ENCODE peak calls at places on chromosomes 13 and 19, in eight cellular contexts. G is fibroblast of lung, W is Panc1, K is lower lobe of right lung, Y is foreskin fibroblast, O is suprapubic skin, L is neural progenitor cell, C is glutamatergic neuron. J is an unnamed sample.

GRCh38 chr13:46735425-46735824 is 61.5 kb downstream of the ESD start:
- DNase-seq in G (no peak), W (no peak), K (no peak), Y (no peak), O (no peak), L (no peak), C (no peak), J (no peak)

GRCh38 chr13:39483326-39483725 is 119.7 kb downstream of the LHFPL6 start:
- DNase-seq in G (no peak), W (no peak), K (no peak), Y (no peak), O (no peak), L (no peak), C (no peak), J (no peak)

GRCh38 chr13:107730835-107731234 is 484.5 kb downstream of the LIG4 start:
- DNase-seq in G (peak), W (no peak), K (no peak), Y (no peak), O (no peak), L (no peak), C (no peak), J (no peak)

GRCh38 chr19:8577247-8577646 is at the start of gene MYO1F:
- DNase-seq in G (no peak), W (no peak), K (peak), Y (no peak), O (no peak), L (no peak), C (no peak), J (no peak)

GRCh38 chr19:40982594-40983101 is 8.4 kb upstream of the CYP2B6 start:
- DNase-seq in G (peak), W (no peak), K (no peak), Y (peak), O (no peak), L (no peak), C (no peak), J (no peak)

GRCh38 chr13:76965759-76966421 is 17.6 kb downstream of the ACOD1 start:
- DNase-seq in G (peak), W (no peak), K (no peak), Y (peak), O (no peak), L (no peak), C (no peak), J (no peak)

GRCh38 chr13:23810842-23811241 is 78.4 kb downstream of the MIPEP start:
- DNase-seq in G (no peak), W (no peak), K (no peak), Y (no peak), O (no peak), L (no peak), C (no peak), J (no peak)

GRCh38 chr13:23806874-23807522 is 82.2 kb downstream of the MIPEP start:
- DNase-seq in G (no peak), W (no peak), K (no peak), Y (no peak), O (no peak), L (no peak), C (no peak), J (no peak)

GRCh38 chr19:46441775-46442332 is 13.1 kb upstream of the PNMA8C start:
- DNase-seq in G (no peak), W (no peak), K (no peak), Y (no peak), O (no peak), L (no peak), C (no peak), J (no peak)

GRCh38 chr19:51071006-51071405 is 6.1 kb upstream of the KLK13 start:
- DNase-seq in G (no peak), W (no peak), K (no peak), Y (no peak), O (no peak), L (no peak), C (no peak), J (no peak)

GRCh38 chr19:4372630-4373367 is 27.5 kb downstream of the SH3GL1 start:
- DNase-seq in G (no peak), W (no peak), K (no peak), Y (no peak), O (no peak), L (no peak), C (no peak), J (no peak)

GRCh38 chr19:2542341-2543069 is 66.6 kb downstream of the GADD45B start:
- DNase-seq in G (peak), W (no peak), K (peak), Y (no peak), O (no peak), L (no peak), C (no peak), J (peak)

GRCh38 chr13:26300140-26300539 is 46.2 kb downstream of the CDK8 start:
- DNase-seq in G (peak), W (no peak), K (no peak), Y (peak), O (no peak), L (no peak), C (no peak), J (peak)

GRCh38 chr19:29681422-29682235 is 16.4 kb downstream of the PLEKHF1 start:
- DNase-seq in G (peak), W (no peak), K (no peak), Y (no peak), O (no peak), L (no peak), C (no peak), J (no peak)

GRCh38 chr19:2337329-2337707 is 8.8 kb downstream of the SPPL2B start:
- DNase-seq in G (peak), W (no peak), K (no peak), Y (peak), O (no peak), L (peak), C (peak), J (peak)

GRCh38 chr19:7540761-7541480 is 5.4 kb downstream of the PNPLA6 start:
- DNase-seq in G (peak), W (no peak), K (peak), Y (no peak), O (no peak), L (peak), C (peak), J (no peak)

GRCh38 chr19:29884044-29884443 is 58.0 kb upstream of the URI1 start:
- DNase-seq in G (no peak), W (no peak), K (no peak), Y (no peak), O (no peak), L (no peak), C (no peak), J (no peak)

GRCh38 chr19:398719-399118 is 10.2 kb downstream of the C2CD4C start:
- DNase-seq in G (no peak), W (no peak), K (peak), Y (no peak), O (peak), L (no peak), C (no peak), J (no peak)

GRCh38 chr13:111114362-111115050 is 604 bp upstream of the ARHGEF7 start:
- DNase-seq in G (peak), W (no peak), K (no peak), Y (peak), O (no peak), L (peak), C (peak), J (no peak)

GRCh38 chr19:32407004-32407992 is 1.7 kb downstream of the DPY19L3 start:
- DNase-seq in G (peak), W (no peak), K (peak), Y (peak), O (no peak), L (no peak), C (no peak), J (no peak)

GRCh38 chr19:31139871-31140505 is 209.2 kb downstream of the TSHZ3 start:
- DNase-seq in G (peak), W (no peak), K (no peak), Y (peak), O (no peak), L (no peak), C (no peak), J (peak)

GRCh38 chr19:31113250-31113685 is 236.0 kb downstream of the TSHZ3 start:
- DNase-seq in G (peak), W (peak), K (no peak), Y (peak), O (no peak), L (no peak), C (no peak), J (no peak)

GRCh38 chr19:8640402-8641004 is 10.1 kb downstream of the NFILZ start:
- DNase-seq in G (no peak), W (no peak), K (peak), Y (no peak), O (peak), L (no peak), C (no peak), J (no peak)

GRCh38 chr19:51398096-51398704 is 7.8 kb upstream of the C19orf84 start:
- DNase-seq in G (peak), W (no peak), K (no peak), Y (peak), O (no peak), L (peak), C (no peak), J (no peak)

GRCh38 chr19:44002212-44002565 is 568 bp upstream of the ZNF230 start:
- DNase-seq in G (no peak), W (no peak), K (no peak), Y (no peak), O (no peak), L (no peak), C (no peak), J (no peak)

GRCh38 chr13:20080377-20081164 is 80.3 kb downstream of the GJA3 start:
- DNase-seq in G (no peak), W (no peak), K (no peak), Y (no peak), O (no peak), L (no peak), C (no peak), J (no peak)

GRCh38 chr13:64397699-64398098 is 2832.4 kb downstream of the PCDH9 start:
- DNase-seq in G (peak), W (no peak), K (no peak), Y (peak), O (no peak), L (no peak), C (no peak), J (no peak)

GRCh38 chr19:5536337-5536894 is 31.3 kb downstream of the TINCR start:
- DNase-seq in G (peak), W (no peak), K (peak), Y (peak), O (no peak), L (peak), C (peak), J (peak)

GRCh38 chr19:44111910-44112463 is 1.2 kb upstream of the ZNF225 start:
- DNase-seq in G (peak), W (no peak), K (no peak), Y (peak), O (no peak), L (peak), C (peak), J (peak)

GRCh38 chr13:32309312-32309711 is 5.9 kb downstream of the ZAR1L start:
- DNase-seq in G (no peak), W (no peak), K (no peak), Y (no peak), O (no peak), L (no peak), C (no peak), J (no peak)

GRCh38 chr13:98504371-98504963 is 72.4 kb downstream of the STK24 start:
- DNase-seq in G (no peak), W (no peak), K (no peak), Y (no peak), O (no peak), L (no peak), C (no peak), J (no peak)

GRCh38 chr13:21240586-21240985 is 64.1 kb downstream of the MRPL57 start:
- DNase-seq in G (peak), W (no peak), K (no peak), Y (peak), O (no peak), L (no peak), C (no peak), J (peak)

GRCh38 chr19:19514215-19514633 is 1.1 kb downstream of the TSSK6 start:
- DNase-seq in G (peak), W (no peak), K (no peak), Y (no peak), O (no peak), L (no peak), C (no peak), J (no peak)

GRCh38 chr13:19634129-19634740 is 776 bp downstream of the MPHOSPH8 start:
- DNase-seq in G (peak), W (no peak), K (no peak), Y (peak), O (no peak), L (peak), C (no peak), J (peak)

GRCh38 chr13:20960663-20961309 is 58.2 kb upstream of the XPO4 start:
- DNase-seq in G (no peak), W (no peak), K (no peak), Y (no peak), O (peak), L (no peak), C (no peak), J (no peak)

GRCh38 chr13:110092869-110093268 is 214.1 kb downstream of the COL4A1 start:
- DNase-seq in G (no peak), W (no peak), K (no peak), Y (peak), O (no peak), L (no peak), C (no peak), J (no peak)

GRCh38 chr13:110089100-110089499 is 217.9 kb downstream of the COL4A1 start:
- DNase-seq in G (no peak), W (no peak), K (no peak), Y (no peak), O (no peak), L (no peak), C (no peak), J (no peak)

DNA sequence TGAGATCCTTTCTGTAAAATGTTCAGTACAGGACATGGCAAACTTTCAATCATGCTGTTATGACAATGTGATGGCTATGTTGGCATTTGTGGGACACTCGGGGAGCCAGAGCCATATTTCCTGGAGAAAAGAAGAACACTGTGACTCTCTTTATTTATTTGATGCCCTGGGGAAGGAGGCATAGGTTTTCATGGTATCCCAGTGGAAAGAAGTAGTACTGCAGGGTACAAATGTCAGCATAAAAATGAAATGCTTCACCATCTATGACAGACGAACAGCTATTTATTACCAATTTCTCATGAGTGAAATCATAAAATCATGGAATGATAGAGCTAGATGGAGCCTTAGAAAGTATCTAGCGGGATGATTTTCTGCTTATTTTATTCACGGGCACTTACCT is 217.1 kb downstream of the COL4A1 start:
- DNase-seq in G (no peak), W (no peak), K (no peak), Y (no peak), O (no peak), L (no peak), C (no peak), J (no peak)
- TF ChIP-seq CTCF in G (peak), W (peak), K (no peak), Y (peak), O (peak), L (peak), C (peak), J (peak)

GRCh38 chr13:29021717-29022116 is 201.6 kb downstream of the MTUS2 start:
- DNase-seq in G (no peak), W (no peak), K (no peak), Y (no peak), O (no peak), L (no peak), C (no peak), J (no peak)
- TF ChIP-seq CTCF in G (no peak), W (no peak), K (no peak), Y (no peak), O (no peak), L (no peak), C (no peak), J (no peak)

GRCh38 chr13:114022876-114023275 is 49.0 kb upstream of the C13orf46 start:
- DNase-seq in G (no peak), W (no peak), K (no peak), Y (no peak), O (no peak), L (no peak), C (peak), J (no peak)

GRCh38 chr13:114023716-114024602 is 50.1 kb upstream of the C13orf46 start:
- DNase-seq in G (no peak), W (no peak), K (no peak), Y (no peak), O (no peak), L (no peak), C (peak), J (no peak)

GRCh38 chr13:114020750-114021463 is 47.0 kb upstream of the C13orf46 start:
- DNase-seq in G (no peak), W (no peak), K (no peak), Y (no peak), O (no peak), L (no peak), C (peak), J (no peak)

GRCh38 chr13:114022309-114022669 is 48.4 kb upstream of the C13orf46 start:
- DNase-seq in G (no peak), W (no peak), K (no peak), Y (no peak), O (no peak), L (no peak), C (peak), J (no peak)

GRCh38 chr13:114021464-114022308 is 47.8 kb upstream of the C13orf46 start:
- DNase-seq in G (no peak), W (no peak), K (no peak), Y (no peak), O (no peak), L (no peak), C (peak), J (no peak)
- TF ChIP-seq CTCF in G (no peak), W (no peak), K (no peak), Y (no peak), O (no peak), L (peak), C (no peak), J (no peak)

GRCh38 chr19:55101261-55101660 is 16.2 kb downstream of the PPP1R12C start:
- DNase-seq in G (no peak), W (no peak), K (no peak), Y (no peak), O (no peak), L (no peak), C (no peak), J (no peak)
- TF ChIP-seq CTCF in G (no peak), W (no peak), K (no peak), Y (no peak), O (no peak), L (no peak), C (no peak), J (no peak)